ENCODE peak calls at places on chromosome 5, in nine cellular contexts. D, K, Q, W, P, B, T, G and A are unnamed samples.
A peak's percentile ranks its signal among the peaks of the same experiment; 100 is the strongest.

GRCh38 chr5:90134892-90135291 is 274.7 kb downstream of the CETN3 start:
- DNase-seq in T (peak; percentile 86), D (no peak), B (peak; percentile 38), Q (no peak), P (no peak), K (peak; percentile 46), W (no peak), G (peak; percentile 88), A (peak; percentile 72)

GRCh38 chr5:57891443-57891842 is 408.8 kb upstream of the ACTBL2 start:
- DNase-seq in T (no peak), Q (no peak), B (no peak), P (no peak), W (no peak), D (no peak), K (peak; percentile 31), G (no peak), A (no peak)

GRCh38 chr5:89534331-89534730 is 651.3 kb upstream of the MEF2C start:
- DNase-seq in D (no peak), W (no peak), Q (no peak), T (no peak), G (peak; percentile 20), B (no peak), K (peak; percentile 4), P (no peak), A (no peak)

GRCh38 chr5:120545007-120545406 is 80.9 kb downstream of the PRR16 start:
- DNase-seq in W (no peak), T (no peak), P (no peak), B (no peak), K (no peak), D (no peak), G (no peak), Q (no peak), A (no peak)

GRCh38 chr5:37717613-37718431 is 122.0 kb downstream of the GDNF start:
- DNase-seq in Q (peak; percentile 98), D (peak; percentile 88), W (no peak), T (no peak), B (peak; percentile 77), K (peak; percentile 87), G (peak; percentile 94), P (no peak), A (peak; percentile 80)

GRCh38 chr5:53291047-53291446 is 181.5 kb upstream of the MOCS2 start:
- DNase-seq in T (no peak), K (no peak), W (no peak), Q (no peak), P (no peak), D (no peak), B (no peak), G (no peak), A (no peak)

GRCh38 chr5:127515693-127516440 is 1.6 kb upstream of the PRRC1 start:
- DNase-seq in W (no peak), P (no peak), Q (no peak), B (no peak), T (no peak), D (no peak), K (no peak), G (no peak), A (no peak)

GRCh38 chr5:79235222-79235577 is 731 bp upstream of the JMY start:
- DNase-seq in Q (no peak), B (no peak), W (no peak), G (peak; percentile 42), P (no peak), T (no peak), K (peak; percentile 26), D (no peak), A (no peak)

GRCh38 chr5:178432421-178433272 is 157.5 kb downstream of the COL23A1 start:
- DNase-seq in D (peak; percentile 59), Q (no peak), T (peak; percentile 48), K (no peak), B (no peak), P (peak; percentile 14), G (no peak), W (no peak), A (no peak)

GRCh38 chr5:38921174-38921573 is 75.4 kb downstream of the OSMR start:
- DNase-seq in G (no peak), K (peak; percentile 20), T (no peak), P (no peak), W (no peak), D (no peak), B (no peak), Q (no peak), A (no peak)

GRCh38 chr5:90909091-90909503 is 350.5 kb downstream of the ADGRV1 start:
- DNase-seq in Q (no peak), G (peak; percentile 64), W (no peak), B (no peak), T (no peak), D (no peak), P (no peak), K (peak; percentile 55), A (no peak)

GRCh38 chr5:77719666-77720363 is 56.3 kb downstream of the TBCA start:
- DNase-seq in T (no peak), K (no peak), G (no peak), D (no peak), Q (no peak), P (no peak), W (no peak), B (no peak), A (no peak)

GRCh38 chr5:74630387-74631087 is 10.0 kb downstream of the ENC1 start:
- DNase-seq in T (no peak), W (no peak), Q (no peak), D (no peak), B (no peak), K (peak; percentile 80), P (no peak), G (peak; percentile 91), A (no peak)